ENCODE peak calls at places on chromosomes 11 and 22, in four cellular contexts. K, S, G and T are unnamed samples.

GRCh38 chr11:69912911-69913451 is 93.8 kb upstream of the FGF3 start:
- DNase-seq in K (no peak), S (peak; percentile 25), G (no peak), T (no peak)

GRCh38 chr11:68840661-68841653 is 759 bp downstream of the CPT1A start:
- DNase-seq in K (no peak), S (peak; percentile 48), G (no peak), T (peak; percentile 15)

GRCh38 chr11:62418733-62419132 is at the start of gene SCGB1A1:
- DNase-seq in K (no peak), S (no peak), G (no peak), T (no peak)

GRCh38 chr22:50569896-50570535 is 7.3 kb upstream of the SYCE3 start:
- DNase-seq in K (no peak), S (no peak), G (no peak), T (no peak)

GRCh38 chr11:47705722-47706121 is 9.4 kb downstream of the AGBL2 start:
- DNase-seq in K (no peak), S (no peak), G (no peak), T (no peak)

GRCh38 chr11:131025020-131025419 is 108.7 kb upstream of the SNX19 start:
- DNase-seq in K (peak; percentile 35), S (peak; percentile 49), G (no peak), T (no peak)

GRCh38 chr11:3880724-3881123 is 25.3 kb downstream of the STIM1 start:
- DNase-seq in K (peak; percentile 83), S (peak; percentile 62), G (no peak), T (no peak)

GRCh38 chr22:49235463-49236300 is 592.0 kb downstream of the BRD1 start:
- DNase-seq in K (no peak), S (no peak), G (no peak), T (no peak)

GRCh38 chr22:46355369-46355995 is 20.0 kb downstream of the TRMU start:
- DNase-seq in K (peak; percentile 52), S (peak; percentile 59), G (peak; percentile 38), T (peak; percentile 40)

GRCh38 chr11:3080733-3081385 is 23.6 kb upstream of the CARS1 start:
- DNase-seq in K (no peak), S (no peak), G (no peak), T (no peak)